ENCODE peak calls at places on chromosomes 3 and 15, in ten cellular contexts. N is GM23248; T is H9; H is RPMI7951; X is Calu3; G is breast epithelium; R is ecto neural progenitor cell; D is neural crest cell; S is DMS153; M is stimulated activated naive CD4-positive, alpha-beta T cell treated with Interleukin-2 at 50 U/mL for 16 hours. V is an unnamed sample.

GRCh38 chr15:58501006-58501405 is 69.2 kb downstream of the LIPC start:
- DNase-seq in H (no peak), R (no peak), T (no peak), D (no peak), G (no peak), N (no peak), S (no peak), M (no peak), X (no peak), V (no peak)

GRCh38 chr15:40242216-40242599 is 3.3 kb downstream of the PAK6 start:
- DNase-seq in M (no peak), H (no peak), X (no peak), R (peak), T (no peak), N (no peak), D (no peak), G (no peak), S (no peak), V (no peak)

GRCh38 chr3:150545419-150546225 is 674 bp downstream of the SERP1 start:
- DNase-seq in R (no peak), N (peak), T (no peak), H (peak), G (no peak), D (no peak), M (peak), S (no peak), X (peak), V (no peak)

GRCh38 chr3:188508454-188508853 is 354.5 kb downstream of the LPP start:
- DNase-seq in N (no peak), M (no peak), H (no peak), R (no peak), S (no peak), T (no peak), X (no peak), G (no peak), D (no peak), V (no peak)

GRCh38 chr15:88655780-88656488 is 17.1 kb downstream of the ISG20 start:
- DNase-seq in R (no peak), H (no peak), S (no peak), X (no peak), T (no peak), M (no peak), N (no peak), G (no peak), D (no peak), V (no peak)

GRCh38 chr3:105752791-105753415 is 115.9 kb downstream of the CBLB start:
- DNase-seq in M (no peak), X (no peak), T (no peak), H (peak), D (no peak), N (peak), R (no peak), S (peak), G (no peak), V (no peak)

GRCh38 chr3:158731938-158732855 is at the start of gene RARRES1:
- DNase-seq in N (peak), X (peak), M (peak), T (peak), H (peak), G (peak), D (peak), S (no peak), R (peak), V (peak)

GRCh38 chr3:50604628-50605588 is 6.7 kb downstream of the CISH start:
- DNase-seq in H (no peak), G (peak), S (no peak), T (no peak), M (no peak), N (no peak), D (no peak), X (no peak), R (no peak), V (no peak)

GRCh38 chr3:185308126-185308754 is 54.4 kb upstream of the EHHADH start:
- DNase-seq in N (peak), D (peak), M (peak), X (peak), G (no peak), R (peak), H (peak), S (no peak), T (peak), V (peak)

GRCh38 chr3:36397856-36398255 is 17.6 kb downstream of the STAC start:
- DNase-seq in M (no peak), N (peak), H (peak), D (no peak), T (no peak), R (no peak), S (no peak), X (no peak), G (no peak), V (no peak)

GRCh38 chr3:55857635-55858034 is 370.5 kb upstream of the WNT5A start:
- DNase-seq in G (no peak), T (no peak), N (no peak), H (no peak), S (no peak), X (no peak), D (no peak), M (no peak), R (no peak), V (no peak)

GRCh38 chr15:23420806-23421575 is 26.1 kb downstream of the GOLGA6L2 start:
- DNase-seq in X (no peak), T (no peak), N (no peak), D (no peak), H (peak), R (no peak), M (no peak), S (no peak), G (peak), V (no peak)

GRCh38 chr3:171654809-171655208 is 155.5 kb downstream of the PLD1 start:
- DNase-seq in G (peak), M (no peak), D (no peak), X (no peak), T (no peak), S (no peak), R (no peak), N (peak), H (peak), V (no peak)

GRCh38 chr15:46461416-46461815 is 826.6 kb downstream of the SQOR start:
- DNase-seq in T (no peak), M (no peak), N (no peak), X (no peak), R (no peak), D (no peak), G (no peak), H (peak), S (no peak), V (no peak)

GRCh38 chr3:65196663-65197062 is 508.9 kb upstream of the ADAMTS9 start:
- DNase-seq in M (no peak), D (no peak), R (no peak), X (no peak), H (no peak), T (no peak), G (no peak), S (no peak), N (no peak), V (no peak)

GRCh38 chr3:146273721-146274407 is 23.0 kb upstream of the PLSCR4 start:
- DNase-seq in D (no peak), H (no peak), X (no peak), T (no peak), N (no peak), S (no peak), R (no peak), M (no peak), G (no peak), V (no peak)